ENCODE peak calls at places on chromosomes 12 and 14, in eight cellular contexts. D is testis, W is GM06990, T is spleen, F is A549, X is upper lobe of right lung, V is tibial nerve, I is lower leg skin. N is an unnamed sample.
A peak's percentile ranks its signal among the peaks of the same experiment; 100 is the strongest.

GRCh38 chr12:132140501-132140900 is 3.6 kb downstream of the DDX51 start:
- DNase-seq in D (peak; percentile 10), W (no peak), T (peak; percentile 72), F (no peak), X (peak; percentile 63), V (no peak), I (no peak), N (peak; percentile 1)

GRCh38 chr12:24565300-24565699 is 383.6 kb downstream of the BCAT1 start:
- DNase-seq in D (no peak), W (no peak), T (no peak), F (no peak), X (no peak), V (no peak), I (no peak), N (no peak)

GRCh38 chr12:106193404-106194215 is 54.2 kb downstream of the CKAP4 start:
- DNase-seq in D (no peak), W (no peak), T (no peak), F (no peak), X (no peak), V (no peak), I (no peak), N (peak; percentile 67)

GRCh38 chr14:93081875-93082570 is 33.7 kb downstream of the ITPK1 start:
- DNase-seq in D (no peak), W (no peak), T (no peak), F (no peak), X (no peak), V (no peak), I (no peak), N (no peak)

GRCh38 chr12:82650627-82651337 is 35.9 kb upstream of the TMTC2 start:
- DNase-seq in D (no peak), W (peak; percentile 20), T (no peak), F (peak; percentile 40), X (no peak), V (no peak), I (peak; percentile 62), N (no peak)

GRCh38 chr12:56154818-56155217 is 2.4 kb downstream of the MYL6B start:
- DNase-seq in D (no peak), W (no peak), T (no peak), F (no peak), X (no peak), V (no peak), I (no peak), N (no peak)

GRCh38 chr14:104504172-104504735 is 75.3 kb upstream of the C14orf180 start:
- DNase-seq in D (no peak), W (no peak), T (peak; percentile 54), F (no peak), X (no peak), V (no peak), I (no peak), N (no peak)

GRCh38 chr14:68379510-68380303 is 413.2 kb downstream of the ZFP36L1 start:
- DNase-seq in D (no peak), W (no peak), T (no peak), F (no peak), X (no peak), V (no peak), I (no peak), N (no peak)

GRCh38 chr12:104604070-104604994 is 147.6 kb downstream of the CHST11 start:
- DNase-seq in D (peak; percentile 79), W (peak; percentile 73), T (no peak), F (peak; percentile 95), X (peak; percentile 83), V (peak; percentile 65), I (peak; percentile 84), N (peak; percentile 50)

GRCh38 chr12:92424338-92424737 is 278.5 kb upstream of the PLEKHG7 start:
- DNase-seq in D (no peak), W (no peak), T (no peak), F (no peak), X (no peak), V (no peak), I (no peak), N (no peak)

GRCh38 chr12:116761499-116761898 is 23.4 kb downstream of the RNFT2 start:
- DNase-seq in D (no peak), W (no peak), T (peak; percentile 19), F (no peak), X (peak; percentile 10), V (no peak), I (no peak), N (no peak)

GRCh38 chr12:116765271-116765670 is 27.2 kb downstream of the RNFT2 start:
- DNase-seq in D (no peak), W (no peak), T (peak; percentile 4), F (no peak), X (no peak), V (no peak), I (no peak), N (no peak)

GRCh38 chr12:116760621-116761020 is 22.5 kb downstream of the RNFT2 start:
- DNase-seq in D (no peak), W (no peak), T (peak; percentile 12), F (no peak), X (peak; percentile 8), V (no peak), I (no peak), N (no peak)

DNA sequence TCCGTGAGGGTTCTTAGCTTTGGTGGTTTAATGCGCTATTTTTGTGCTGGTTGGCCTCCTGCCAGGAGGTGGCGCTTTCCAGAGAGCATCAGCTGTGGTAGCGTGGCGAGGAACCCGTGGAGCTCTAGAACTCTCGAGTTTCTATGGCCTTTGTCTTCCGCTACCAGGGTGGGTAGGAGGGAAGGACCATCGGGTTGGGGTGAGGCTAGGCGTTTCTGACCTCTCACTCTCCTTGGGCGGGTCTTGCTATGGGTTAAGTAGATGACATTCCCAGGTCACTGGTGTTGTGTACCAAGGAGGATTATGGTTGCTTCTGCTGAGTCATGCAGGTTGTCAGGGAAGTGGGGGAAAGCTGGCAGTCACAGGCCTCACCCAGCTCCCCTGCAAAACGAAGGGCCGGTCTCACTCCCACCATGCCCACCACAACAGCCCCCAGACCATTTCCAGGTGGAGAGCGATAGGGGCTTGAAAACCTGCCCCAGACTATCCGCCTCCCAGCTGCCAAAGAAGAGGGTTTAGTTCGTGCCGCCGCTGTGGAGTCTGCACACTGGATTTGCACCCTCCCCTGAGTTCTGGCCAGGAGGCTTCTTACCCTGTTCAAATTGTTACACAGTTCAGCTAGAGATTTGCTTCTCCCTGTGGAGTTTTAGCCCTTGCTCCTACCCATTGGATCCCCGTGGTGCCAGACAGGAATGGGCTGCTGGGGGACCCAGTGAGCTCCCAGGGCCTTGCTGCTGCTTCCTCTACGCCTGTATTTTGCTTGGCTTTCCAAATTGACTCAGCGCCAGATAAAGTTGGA is 21.9 kb downstream of the RNFT2 start:
- DNase-seq in D (peak; percentile 62), W (no peak), T (peak; percentile 73), F (no peak), X (peak; percentile 53), V (no peak), I (no peak), N (peak; percentile 29)
- TF ChIP-seq CTCF in D (no peak), W (no peak), T (no peak), F (no peak), X (no peak), V (no peak), I (no peak), N (no peak)

DNA sequence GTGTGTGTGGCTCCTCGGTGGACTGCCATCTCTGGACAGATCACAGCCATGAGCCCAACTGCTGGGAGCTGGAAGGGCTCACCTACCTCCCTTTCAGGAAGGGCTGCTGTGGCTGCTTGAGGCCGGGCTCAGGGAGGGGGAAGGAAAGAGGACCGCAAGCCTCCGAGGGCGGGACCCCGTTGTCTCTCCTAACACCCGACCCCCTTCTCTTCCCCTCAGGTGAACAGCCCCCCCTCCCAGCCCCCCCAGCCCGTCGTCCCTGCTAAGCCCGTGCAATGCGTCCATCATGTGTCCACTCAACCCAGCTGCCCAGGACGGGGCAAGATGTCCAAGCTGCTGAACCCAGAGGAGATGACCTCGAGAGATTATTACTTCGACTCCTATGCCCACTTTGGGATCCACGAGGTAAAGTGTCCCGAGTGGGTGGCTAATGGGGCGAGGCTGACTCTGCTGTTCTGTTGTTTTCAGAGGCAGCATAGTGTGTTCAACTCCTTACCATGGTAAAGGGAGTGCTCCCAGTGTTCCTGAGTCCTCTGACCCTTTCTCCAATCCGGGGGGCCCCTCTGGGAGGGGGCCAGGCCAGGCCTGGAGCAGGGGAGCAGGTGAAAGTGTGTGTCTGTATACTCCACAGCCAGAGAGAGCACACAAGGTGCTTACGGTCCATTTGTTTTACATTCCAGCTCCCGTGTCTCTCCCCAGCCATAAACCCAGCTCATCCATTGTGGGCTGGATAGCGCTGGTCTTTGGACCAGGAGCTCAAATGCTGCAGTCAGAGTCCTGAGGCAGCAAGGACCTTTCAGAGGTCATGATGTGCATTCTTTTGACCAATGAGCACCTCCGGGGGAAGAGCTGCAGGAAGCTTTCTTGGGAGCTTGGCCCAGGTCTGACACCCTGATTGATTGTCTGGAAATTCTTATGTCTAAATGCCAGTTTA is 49.7 kb downstream of the PRMT8 start:
- DNase-seq in D (no peak), W (no peak), T (no peak), F (no peak), X (no peak), V (no peak), I (no peak), N (no peak)
- H3K4me3 ChIP-seq in D (no peak overlapping the region), W (no peak overlapping the region), T (no peak overlapping the region), F (no peak overlapping the region), X (no peak overlapping the region), V (no peak overlapping the region), I (no peak overlapping the region), N (no peak overlapping the region)

DNA sequence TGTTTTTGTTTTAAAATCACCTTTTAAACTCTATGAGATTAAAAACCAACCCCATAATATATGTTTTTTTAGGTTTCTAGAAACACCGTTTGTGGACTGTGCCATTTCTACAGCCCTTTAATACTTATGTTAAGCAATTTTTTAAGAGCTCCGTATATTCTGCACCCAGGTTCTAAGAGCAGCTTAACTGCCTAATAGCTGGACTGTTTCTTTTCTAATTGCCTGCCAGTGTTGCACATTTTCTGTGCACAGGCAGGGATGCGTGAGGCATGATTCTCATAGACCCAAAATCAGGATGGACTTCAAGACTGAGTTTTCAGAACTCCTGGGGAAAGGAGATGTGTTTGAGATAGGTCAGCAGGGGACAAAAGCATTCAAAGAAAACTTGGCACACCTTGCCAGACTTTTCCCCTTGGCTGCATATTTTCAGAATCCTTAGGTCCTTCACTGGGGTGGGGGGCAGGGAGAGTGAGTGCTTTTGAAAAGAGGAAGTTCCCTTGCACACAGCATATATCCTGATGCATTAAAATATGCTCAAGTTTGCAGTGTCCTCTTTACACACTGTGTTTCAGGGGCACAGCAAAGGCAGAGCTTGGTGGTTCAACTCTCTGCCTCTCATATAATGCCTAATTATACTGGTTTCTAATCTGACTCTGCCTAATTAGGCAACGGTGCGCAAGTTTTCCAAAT is 27.9 kb downstream of the TMEM30B start:
- DNase-seq in D (no peak), W (no peak), T (no peak), F (no peak), X (no peak), V (no peak), I (no peak), N (no peak)
- TF ChIP-seq CTCF in D (no peak), W (no peak), T (no peak), F (no peak), X (no peak), V (no peak), I (no peak), N (no peak)

DNA sequence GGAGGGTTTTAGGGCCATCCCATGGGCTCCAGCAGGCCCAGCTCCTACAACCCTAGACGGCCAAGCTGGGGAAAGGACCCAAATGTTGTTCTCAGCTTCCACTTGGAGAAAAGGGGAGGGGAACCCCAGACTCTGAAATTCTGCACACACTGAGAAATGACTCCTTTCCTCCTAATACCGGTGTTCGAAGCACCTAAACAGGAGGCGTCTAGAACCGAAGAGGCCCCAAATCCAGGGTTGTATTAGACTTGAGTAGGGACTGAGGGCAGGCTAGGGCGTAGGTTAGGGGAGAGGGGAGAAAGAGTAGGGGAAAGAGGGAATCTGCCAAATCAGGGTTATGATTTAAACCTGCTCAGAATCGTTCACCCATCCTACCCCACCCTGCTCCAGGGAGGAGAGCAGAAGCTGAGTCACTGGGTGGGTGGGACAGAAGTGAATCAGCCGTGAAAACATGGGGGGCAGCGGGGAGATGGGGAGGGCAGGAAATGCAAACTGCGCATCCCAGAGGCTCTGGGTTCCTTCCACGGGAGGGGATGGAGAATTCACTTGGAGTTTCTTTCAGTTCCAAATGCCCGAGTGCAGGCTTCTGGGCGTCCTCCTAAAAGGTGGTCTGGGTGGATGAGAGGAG is 1.0 kb downstream of the IGFBP6 start:
- DNase-seq in D (no peak), W (no peak), T (no peak), F (peak; percentile 69), X (no peak), V (peak; percentile 55), I (no peak), N (no peak)
- H3K4me3 ChIP-seq in D (peak overlapping the region; percentile 65), W (peak overlapping the region; percentile 54), T (peak overlapping the region; percentile 56), F (peak overlapping the region; percentile 54), X (peak overlapping the region; percentile 58), V (peak overlapping the region; percentile 56), I (peak overlapping the region; percentile 56), N (no peak overlapping the region)